ENCODE peak calls at places on chromosomes 3 and 15, in seven cellular contexts. O is heart right ventricle, Z is body of pancreas, I is cardiac fibroblast, K is MM.1S, E is mammary epithelial cell, L is Peyer's patch. P is an unnamed sample.

GRCh38 chr3:184336484-184337230 is 743 bp upstream of the FAM131A start:
- DNase-seq in O (no peak), Z (peak), I (peak), K (no peak), E (peak), L (no peak), P (no peak)

GRCh38 chr3:42262525-42262924 is 3.5 kb downstream of the CCK start:
- DNase-seq in O (no peak), Z (no peak), I (peak), K (no peak), E (peak), L (no peak), P (peak)

GRCh38 chr3:194573680-194574437 is 59.4 kb downstream of the TMEM44 start:
- DNase-seq in O (peak), Z (peak), I (peak), K (peak), E (no peak), L (peak), P (no peak)

GRCh38 chr3:3998140-3998977 is 199.1 kb downstream of the LRRN1 start:
- DNase-seq in O (no peak), Z (peak), I (peak), K (peak), E (peak), L (peak), P (peak)

GRCh38 chr3:149480326-149481017 is 6.0 kb downstream of the TM4SF4 start:
- DNase-seq in O (peak), Z (peak), I (peak), K (peak), E (peak), L (peak), P (peak)

GRCh38 chr3:44159901-44160300 is 81.8 kb upstream of the TOPAZ1 start:
- DNase-seq in O (no peak), Z (no peak), I (no peak), K (no peak), E (no peak), L (no peak), P (no peak)

GRCh38 chr3:41489205-41489604 is 289.9 kb downstream of the CTNNB1 start:
- DNase-seq in O (no peak), Z (no peak), I (no peak), K (no peak), E (no peak), L (no peak), P (no peak)

GRCh38 chr15:63509933-63510547 is 5.6 kb downstream of the USP3 start:
- DNase-seq in O (no peak), Z (no peak), I (peak), K (no peak), E (peak), L (no peak), P (no peak)

GRCh38 chr15:41483115-41483514 is 10.6 kb upstream of the ITPKA start:
- DNase-seq in O (no peak), Z (no peak), I (no peak), K (peak), E (no peak), L (no peak), P (no peak)

DNA sequence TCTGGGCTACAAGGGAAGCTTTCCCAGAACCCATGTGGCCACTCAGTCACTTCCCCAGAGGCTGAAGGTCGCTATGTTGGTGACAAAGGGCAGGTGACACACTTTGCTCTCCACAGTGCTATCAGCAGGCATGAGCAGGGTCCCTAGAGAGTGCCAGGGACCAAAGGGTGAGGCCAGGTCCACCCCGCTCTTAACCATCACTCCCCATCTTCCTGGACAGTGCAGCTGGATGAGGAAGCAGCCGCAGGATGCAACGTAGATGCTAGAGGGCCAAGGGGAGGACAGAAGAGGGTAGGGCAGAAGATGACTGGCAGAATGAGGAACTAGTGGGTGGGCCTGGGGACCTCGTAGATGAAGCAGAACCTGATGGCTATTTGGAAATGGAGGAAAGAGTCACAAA is 13.6 kb upstream of the LTF start:
- DNase-seq in O (no peak), Z (no peak), I (no peak), K (no peak), E (no peak), L (no peak), P (no peak)
- H3K4me3 ChIP-seq in O (no peak), Z (no peak), I (no peak), K (no peak), E (no peak), L (no peak), P (no peak)

GRCh38 chr3:146605106-146605505 is at the start of gene PLSCR5:
- DNase-seq in O (no peak), Z (no peak), I (no peak), K (no peak), E (peak), L (no peak), P (no peak)
- TF ChIP-seq CTCF in O (no peak), Z (no peak), I (no peak), K (no peak), E (no peak), L (no peak), P (no peak)

GRCh38 chr15:89652666-89653065 is 2.6 kb downstream of the KIF7 start:
- DNase-seq in O (no peak), Z (no peak), I (no peak), K (no peak), E (no peak), L (peak), P (no peak)

GRCh38 chr15:89656116-89656815 is 999 bp upstream of the KIF7 start:
- DNase-seq in O (no peak), Z (no peak), I (no peak), K (peak), E (peak), L (peak), P (no peak)

GRCh38 chr15:89653578-89653977 is 1.7 kb downstream of the KIF7 start:
- DNase-seq in O (no peak), Z (no peak), I (no peak), K (no peak), E (no peak), L (peak), P (no peak)

GRCh38 chr15:89654311-89654761 is 931 bp downstream of the KIF7 start:
- DNase-seq in O (no peak), Z (no peak), I (peak), K (no peak), E (no peak), L (peak), P (no peak)

DNA sequence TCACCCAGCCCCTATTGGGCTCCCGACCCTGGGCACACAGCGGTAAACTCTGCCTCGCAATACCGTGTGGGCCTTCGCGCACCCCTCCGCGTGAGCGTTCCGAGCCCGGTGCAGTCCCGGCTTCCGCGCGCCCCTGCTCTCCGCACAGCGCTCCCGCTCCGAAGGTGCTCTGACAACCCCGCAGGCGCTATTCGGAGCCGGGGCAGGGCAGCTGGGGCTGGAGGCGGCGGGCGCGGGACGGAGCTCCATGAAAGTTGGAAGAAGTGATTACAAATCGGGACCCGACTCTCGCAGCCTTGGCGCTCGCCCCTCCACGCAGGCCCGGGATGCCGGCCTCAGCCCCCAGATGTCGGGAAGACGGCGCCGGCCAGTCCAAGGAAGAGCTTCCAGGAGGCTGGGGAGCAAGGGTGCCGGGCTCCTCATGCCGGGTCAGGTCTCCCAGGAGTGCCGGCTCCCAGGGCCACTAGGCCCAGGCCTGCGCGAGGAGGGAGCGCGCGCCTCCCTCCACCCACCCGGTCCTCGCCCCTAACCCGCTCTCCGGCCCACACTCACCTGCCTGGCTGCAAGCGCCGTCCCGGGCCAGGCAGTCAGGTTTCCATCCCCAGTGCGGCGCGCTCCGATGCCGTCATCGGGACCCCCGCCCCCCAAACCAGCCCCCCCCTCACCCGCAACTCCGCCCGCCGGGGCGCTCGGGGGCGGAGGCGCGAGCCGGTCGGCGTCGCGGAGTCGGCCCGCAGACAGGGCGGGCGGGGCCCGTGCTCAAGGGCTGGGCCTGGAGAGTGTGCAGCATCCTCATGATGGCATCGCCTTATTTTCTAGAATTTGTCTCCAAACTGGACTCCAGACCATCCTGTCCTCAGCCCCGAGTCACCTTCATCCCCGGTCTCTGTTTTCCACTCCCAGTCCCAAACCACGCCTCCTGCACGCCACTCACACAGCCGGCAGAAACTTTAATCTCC is at the start of gene KIF7:
- DNase-seq in O (no peak), Z (no peak), I (peak), K (no peak), E (peak), L (peak), P (peak)
- H3K4me3 ChIP-seq in O (peak), Z (peak), I (peak), K (peak), E (peak), L (peak), P (peak)

GRCh38 chr3:27281671-27282150 is 87.5 kb downstream of the NEK10 start:
- DNase-seq in O (no peak), Z (no peak), I (no peak), K (no peak), E (no peak), L (no peak), P (no peak)

GRCh38 chr3:27278391-27279055 is 90.7 kb downstream of the NEK10 start:
- DNase-seq in O (no peak), Z (no peak), I (no peak), K (no peak), E (no peak), L (no peak), P (no peak)

GRCh38 chr3:27279153-27279552 is 90.0 kb downstream of the NEK10 start:
- DNase-seq in O (no peak), Z (peak), I (peak), K (peak), E (no peak), L (no peak), P (no peak)
- TF ChIP-seq CTCF in O (peak), Z (peak), I (peak), K (peak), E (peak), L (no peak), P (peak)

DNA sequence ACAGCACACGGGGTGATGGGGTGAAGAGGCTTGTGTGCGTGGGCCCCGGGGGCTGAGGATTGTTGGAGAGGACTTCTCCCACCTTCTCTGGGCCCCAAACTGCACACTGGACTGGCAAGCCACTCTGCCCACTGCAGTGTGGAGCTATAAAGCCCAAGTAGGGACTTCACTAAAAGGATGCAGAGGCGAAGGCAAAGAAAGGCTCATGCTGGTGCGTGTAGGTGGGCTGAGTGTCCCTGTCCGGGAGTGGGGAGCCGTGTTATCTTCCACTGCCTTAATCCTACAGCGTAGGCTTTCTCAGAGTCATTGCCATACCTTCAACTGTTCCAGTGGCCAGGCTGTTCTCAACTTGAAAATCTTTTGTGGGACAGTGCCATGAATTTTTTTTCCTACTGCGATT is 3.9 kb downstream of the PPARG start:
- DNase-seq in O (no peak), Z (no peak), I (no peak), K (no peak), E (no peak), L (no peak), P (no peak)
- H3K4me3 ChIP-seq in O (no peak), Z (no peak), I (no peak), K (no peak), E (no peak), L (no peak), P (no peak)

GRCh38 chr3:146163584-146163983 is 2.6 kb upstream of the PLOD2 start:
- DNase-seq in O (no peak), Z (no peak), I (peak), K (no peak), E (peak), L (no peak), P (peak)
- TF ChIP-seq CTCF in O (no peak), Z (peak), I (peak), K (no peak), E (peak), L (no peak), P (peak)

GRCh38 chr3:124834723-124835718 is 52.1 kb downstream of the ITGB5 start:
- DNase-seq in O (no peak), Z (peak), I (peak), K (peak), E (peak), L (peak), P (peak)
- H3K4me3 ChIP-seq in O (no peak), Z (no peak), I (no peak), K (peak), E (no peak), L (peak), P (no peak)

GRCh38 chr15:27358751-27359434 is 387.9 kb downstream of the GABRG3 start:
- DNase-seq in O (no peak), Z (peak), I (no peak), K (peak), E (no peak), L (no peak), P (no peak)
- TF ChIP-seq CTCF in O (peak), Z (peak), I (peak), K (peak), E (peak), L (no peak), P (peak)

GRCh38 chr15:69185706-69186105 is 25.3 kb downstream of the GLCE start:
- DNase-seq in O (no peak), Z (peak), I (no peak), K (no peak), E (no peak), L (no peak), P (no peak)
- H3K4me3 ChIP-seq in O (no peak), Z (no peak), I (no peak), K (no peak), E (no peak), L (no peak), P (no peak)

DNA sequence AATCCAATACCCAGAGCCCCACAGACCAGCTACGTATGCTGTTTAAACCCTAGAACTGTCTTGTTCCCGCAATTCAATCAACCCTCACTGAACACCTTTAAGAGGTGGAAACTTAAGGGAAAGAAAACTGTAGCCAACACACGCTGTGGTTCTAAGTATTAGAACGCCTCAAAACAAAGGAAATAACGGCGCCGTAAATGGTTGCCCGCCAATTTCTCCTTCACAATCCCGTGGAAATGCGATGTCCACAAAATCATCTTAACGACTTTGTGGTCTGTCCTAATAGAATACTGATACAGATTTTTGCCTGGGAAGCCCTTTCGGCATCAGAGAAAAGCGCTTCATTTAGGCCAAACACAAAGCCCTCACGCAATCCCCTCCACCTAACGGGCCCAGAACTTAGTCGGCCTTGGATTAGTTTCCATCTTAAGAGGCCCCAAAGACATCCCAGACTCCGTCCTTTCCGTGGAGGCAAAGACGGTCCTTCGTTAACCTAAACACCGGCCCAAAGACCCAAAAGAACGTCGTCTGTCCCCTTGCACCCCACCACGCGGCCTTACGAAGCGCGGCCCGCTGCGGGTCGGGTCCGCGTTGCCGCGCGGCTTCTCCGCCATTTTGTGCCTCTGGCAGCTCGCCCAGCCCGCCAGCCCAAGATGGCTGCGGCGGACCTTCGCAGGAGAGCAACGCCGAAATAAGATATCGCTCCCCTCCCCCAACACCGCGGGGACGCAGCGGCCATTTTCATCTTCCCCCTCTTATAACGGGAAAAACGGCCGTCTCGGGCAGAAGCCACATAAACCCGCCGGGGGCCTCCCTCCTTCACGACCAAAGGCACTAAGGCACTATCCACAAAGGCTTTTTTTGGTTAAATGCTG is 763 bp downstream of the TRA2B start:
- DNase-seq in O (peak), Z (peak), I (peak), K (peak), E (peak), L (peak), P (peak)
- TF ChIP-seq CTCF in O (no peak), Z (no peak), I (no peak), K (no peak), E (no peak), L (no peak), P (no peak)